ENCODE peak calls at places on chromosomes 6 and 20, in seven cellular contexts. One of them, this sample, is unnamed.

GRCh38 chr20:8427419-8428065 is 295.5 kb downstream of the PLCB1 start:
- DNase-seq in Calu3: no peak
- DNase-seq in naive thymus-derived CD8-positive, alpha-beta T cell: no peak
- DNase-seq in AG09319: no peak
- DNase-seq in caudate nucleus: no peak
- DNase-seq in AG20443: no peak
- DNase-seq in naive B cell: no peak
- DNase-seq in this sample: peak; percentile 94

GRCh38 chr6:121971886-121972285 is 427.6 kb upstream of the HSF2 start:
- DNase-seq in Calu3: no peak
- DNase-seq in naive thymus-derived CD8-positive, alpha-beta T cell: no peak
- DNase-seq in AG09319: peak; percentile 4
- DNase-seq in caudate nucleus: no peak
- DNase-seq in AG20443: peak; percentile 19
- DNase-seq in naive B cell: no peak
- DNase-seq in this sample: peak; percentile 91

GRCh38 chr20:22821081-22821480 is 214.0 kb upstream of the SSTR4 start:
- DNase-seq in Calu3: no peak
- DNase-seq in naive thymus-derived CD8-positive, alpha-beta T cell: no peak
- DNase-seq in AG09319: no peak
- DNase-seq in caudate nucleus: no peak
- DNase-seq in AG20443: no peak
- DNase-seq in naive B cell: no peak
- DNase-seq in this sample: peak; percentile 16

GRCh38 chr20:63215101-63216040 is 560 bp downstream of the YTHDF1 start:
- DNase-seq in Calu3: peak; percentile 75
- DNase-seq in naive thymus-derived CD8-positive, alpha-beta T cell: no peak
- DNase-seq in AG09319: peak; percentile 16
- DNase-seq in caudate nucleus: no peak
- DNase-seq in AG20443: peak; percentile 83
- DNase-seq in naive B cell: no peak
- DNase-seq in this sample: peak; percentile 66

GRCh38 chr20:32456869-32457421 is 98.8 kb downstream of the ASXL1 start:
- DNase-seq in Calu3: no peak
- DNase-seq in naive thymus-derived CD8-positive, alpha-beta T cell: no peak
- DNase-seq in AG09319: no peak
- DNase-seq in caudate nucleus: peak; percentile 72
- DNase-seq in AG20443: peak; percentile 93
- DNase-seq in naive B cell: peak; percentile 29
- DNase-seq in this sample: peak; percentile 65

GRCh38 chr20:32893878-32894483 is 35.3 kb downstream of the EFCAB8 start:
- DNase-seq in Calu3: peak; percentile 38
- DNase-seq in naive thymus-derived CD8-positive, alpha-beta T cell: no peak
- DNase-seq in AG09319: no peak
- DNase-seq in caudate nucleus: no peak
- DNase-seq in AG20443: peak; percentile 43
- DNase-seq in naive B cell: no peak
- DNase-seq in this sample: peak; percentile 22

GRCh38 chr20:5136096-5136495 is 9.3 kb downstream of the CDS2 start:
- DNase-seq in Calu3: no peak
- DNase-seq in naive thymus-derived CD8-positive, alpha-beta T cell: no peak
- DNase-seq in AG09319: no peak
- DNase-seq in caudate nucleus: no peak
- DNase-seq in AG20443: no peak
- DNase-seq in naive B cell: no peak
- DNase-seq in this sample: no peak

GRCh38 chr6:131173680-131174079 is 38.4 kb downstream of the AKAP7 start:
- DNase-seq in Calu3: no peak
- DNase-seq in naive thymus-derived CD8-positive, alpha-beta T cell: no peak
- DNase-seq in AG09319: peak; percentile 5
- DNase-seq in caudate nucleus: no peak
- DNase-seq in AG20443: peak; percentile 47
- DNase-seq in naive B cell: no peak
- DNase-seq in this sample: peak; percentile 26

GRCh38 chr20:51394706-51395105 is 147.8 kb downstream of the NFATC2 start:
- DNase-seq in Calu3: no peak
- DNase-seq in naive thymus-derived CD8-positive, alpha-beta T cell: no peak
- DNase-seq in AG09319: no peak
- DNase-seq in caudate nucleus: no peak
- DNase-seq in AG20443: no peak
- DNase-seq in naive B cell: no peak
- DNase-seq in this sample: no peak

GRCh38 chr6:154232013-154232920 is 124.3 kb downstream of the IPCEF1 start:
- DNase-seq in Calu3: no peak
- DNase-seq in naive thymus-derived CD8-positive, alpha-beta T cell: no peak
- DNase-seq in AG09319: no peak
- DNase-seq in caudate nucleus: no peak
- DNase-seq in AG20443: no peak
- DNase-seq in naive B cell: no peak
- DNase-seq in this sample: peak; percentile 11

GRCh38 chr6:30928677-30929076 is 3.3 kb downstream of the SFTA2 start:
- DNase-seq in Calu3: no peak
- DNase-seq in naive thymus-derived CD8-positive, alpha-beta T cell: no peak
- DNase-seq in AG09319: no peak
- DNase-seq in caudate nucleus: no peak
- DNase-seq in AG20443: no peak
- DNase-seq in naive B cell: no peak
- DNase-seq in this sample: no peak

GRCh38 chr6:137277971-137278602 is 58.9 kb upstream of the IFNGR1 start:
- DNase-seq in Calu3: no peak
- DNase-seq in naive thymus-derived CD8-positive, alpha-beta T cell: no peak
- DNase-seq in AG09319: no peak
- DNase-seq in caudate nucleus: no peak
- DNase-seq in AG20443: peak; percentile 88
- DNase-seq in naive B cell: no peak
- DNase-seq in this sample: peak; percentile 52

GRCh38 chr6:87918461-87918941 is 129.1 kb upstream of the SPACA1 start:
- DNase-seq in Calu3: no peak
- DNase-seq in naive thymus-derived CD8-positive, alpha-beta T cell: no peak
- DNase-seq in AG09319: no peak
- DNase-seq in caudate nucleus: no peak
- DNase-seq in AG20443: no peak
- DNase-seq in naive B cell: peak; percentile 21
- DNase-seq in this sample: no peak